ENCODE peak calls at places on chromosomes 3 and 15, in seven cellular contexts. F, C, E, U, T, H and B are unnamed samples.

GRCh38 chr3:169966951-169967915 is 626 bp downstream of the SEC62 start:
- DNase-seq in F (peak), C (no peak), E (no peak), U (peak), T (peak), H (no peak), B (peak)

GRCh38 chr15:86863226-86863915 is 783.7 kb downstream of the AGBL1 start:
- DNase-seq in F (peak), C (no peak), E (no peak), U (no peak), T (no peak), H (no peak), B (peak)

GRCh38 chr15:49155834-49156627 is 632 bp upstream of the COPS2 start:
- DNase-seq in F (peak), C (no peak), E (no peak), U (peak), T (no peak), H (no peak), B (no peak)

GRCh38 chr15:95287774-95288173 is 1042.7 kb upstream of the NR2F2 start:
- DNase-seq in F (no peak), C (no peak), E (no peak), U (no peak), T (no peak), H (no peak), B (no peak)

GRCh38 chr3:58994746-58995330 is 55.0 kb downstream of the CFAP20DC start:
- DNase-seq in F (peak), C (no peak), E (no peak), U (peak), T (no peak), H (peak), B (no peak)

GRCh38 chr3:166291510-166291909 is 454.3 kb upstream of the BCHE start:
- DNase-seq in F (no peak), C (no peak), E (no peak), U (no peak), T (no peak), H (no peak), B (no peak)

GRCh38 chr3:29557186-29557585 is 276.3 kb downstream of the RBMS3 start:
- DNase-seq in F (no peak), C (no peak), E (no peak), U (no peak), T (no peak), H (no peak), B (no peak)

GRCh38 chr3:5479229-5479799 is 291.8 kb downstream of the EDEM1 start:
- DNase-seq in F (no peak), C (no peak), E (no peak), U (peak), T (no peak), H (no peak), B (no peak)